ENCODE peak calls at places on chromosomes 16 and 17, in six cellular contexts. One of them, this sample, is unnamed.

GRCh38 chr16:24736758-24737157 is 7.3 kb downstream of the TNRC6A start:
- DNase-seq in uterus: no peak
- DNase-seq in omental fat pad: no peak
- DNase-seq in mesothelial cell of epicardium: no peak
- DNase-seq in breast epithelium: no peak
- DNase-seq in fibroblast of the aortic adventitia: no peak
- DNase-seq in this sample: no peak

GRCh38 chr17:45311762-45312476 is 4.9 kb downstream of the MAP3K14 start:
- DNase-seq in uterus: no peak
- DNase-seq in omental fat pad: no peak
- DNase-seq in mesothelial cell of epicardium: no peak
- DNase-seq in breast epithelium: peak
- DNase-seq in fibroblast of the aortic adventitia: no peak
- DNase-seq in this sample: peak

GRCh38 chr17:42584880-42585279 is 7.4 kb upstream of the PSMC3IP start:
- DNase-seq in uterus: no peak
- DNase-seq in omental fat pad: no peak
- DNase-seq in mesothelial cell of epicardium: no peak
- DNase-seq in breast epithelium: no peak
- DNase-seq in fibroblast of the aortic adventitia: no peak
- DNase-seq in this sample: no peak

GRCh38 chr16:65077181-65077580 is 44.7 kb downstream of the CDH11 start:
- DNase-seq in uterus: no peak
- DNase-seq in omental fat pad: no peak
- DNase-seq in mesothelial cell of epicardium: no peak
- DNase-seq in breast epithelium: no peak
- DNase-seq in fibroblast of the aortic adventitia: no peak
- DNase-seq in this sample: no peak

GRCh38 chr17:78993241-78993956 is 13.7 kb upstream of the LGALS3BP start:
- DNase-seq in uterus: peak
- DNase-seq in omental fat pad: peak
- DNase-seq in mesothelial cell of epicardium: peak
- DNase-seq in breast epithelium: no peak
- DNase-seq in fibroblast of the aortic adventitia: peak
- DNase-seq in this sample: no peak

GRCh38 chr17:40178021-40178601 is 841 bp downstream of the RAPGEFL1 start:
- DNase-seq in uterus: no peak
- DNase-seq in omental fat pad: no peak
- DNase-seq in mesothelial cell of epicardium: peak
- DNase-seq in breast epithelium: no peak
- DNase-seq in fibroblast of the aortic adventitia: no peak
- DNase-seq in this sample: no peak

GRCh38 chr17:39598047-39598481 is 9.7 kb downstream of the NEUROD2 start:
- DNase-seq in uterus: no peak
- DNase-seq in omental fat pad: no peak
- DNase-seq in mesothelial cell of epicardium: no peak
- DNase-seq in breast epithelium: no peak
- DNase-seq in fibroblast of the aortic adventitia: no peak
- DNase-seq in this sample: no peak

GRCh38 chr17:66715745-66716156 is 119.2 kb upstream of the CACNG5 start:
- DNase-seq in uterus: no peak
- DNase-seq in omental fat pad: no peak
- DNase-seq in mesothelial cell of epicardium: no peak
- DNase-seq in breast epithelium: no peak
- DNase-seq in fibroblast of the aortic adventitia: peak
- DNase-seq in this sample: no peak

GRCh38 chr17:77286391-77286640 is 145.5 kb downstream of the SEC14L1 start:
- DNase-seq in uterus: no peak
- DNase-seq in omental fat pad: no peak
- DNase-seq in mesothelial cell of epicardium: no peak
- DNase-seq in breast epithelium: no peak
- DNase-seq in fibroblast of the aortic adventitia: no peak
- DNase-seq in this sample: no peak

GRCh38 chr17:70076831-70077230 is 1.8 kb downstream of the KCNJ16 start:
- DNase-seq in uterus: no peak
- DNase-seq in omental fat pad: no peak
- DNase-seq in mesothelial cell of epicardium: no peak
- DNase-seq in breast epithelium: peak
- DNase-seq in fibroblast of the aortic adventitia: no peak
- DNase-seq in this sample: no peak

GRCh38 chr17:75067856-75068255 is 19.9 kb upstream of the SLC16A5 start:
- DNase-seq in uterus: no peak
- DNase-seq in omental fat pad: no peak
- DNase-seq in mesothelial cell of epicardium: no peak
- DNase-seq in breast epithelium: no peak
- DNase-seq in fibroblast of the aortic adventitia: no peak
- DNase-seq in this sample: no peak

GRCh38 chr16:51376080-51376479 is 225.0 kb upstream of the SALL1 start:
- DNase-seq in uterus: no peak
- DNase-seq in omental fat pad: no peak
- DNase-seq in mesothelial cell of epicardium: no peak
- DNase-seq in breast epithelium: no peak
- DNase-seq in fibroblast of the aortic adventitia: no peak
- DNase-seq in this sample: no peak

GRCh38 chr17:41549596-41550039 is 21.5 kb upstream of the KRT19 start:
- DNase-seq in uterus: no peak
- DNase-seq in omental fat pad: no peak
- DNase-seq in mesothelial cell of epicardium: peak
- DNase-seq in breast epithelium: no peak
- DNase-seq in fibroblast of the aortic adventitia: no peak
- DNase-seq in this sample: no peak

GRCh38 chr17:14340968-14341412 is 40.1 kb downstream of the HS3ST3B1 start:
- DNase-seq in uterus: no peak
- DNase-seq in omental fat pad: no peak
- DNase-seq in mesothelial cell of epicardium: no peak
- DNase-seq in breast epithelium: no peak
- DNase-seq in fibroblast of the aortic adventitia: no peak
- DNase-seq in this sample: no peak

GRCh38 chr17:73286863-73287296 is 24.9 kb downstream of the CDC42EP4 start:
- DNase-seq in uterus: no peak
- DNase-seq in omental fat pad: no peak
- DNase-seq in mesothelial cell of epicardium: no peak
- DNase-seq in breast epithelium: no peak
- DNase-seq in fibroblast of the aortic adventitia: peak
- DNase-seq in this sample: no peak

GRCh38 chr17:19284005-19284959 is 47.1 kb downstream of the EPN2 start:
- DNase-seq in uterus: no peak
- DNase-seq in omental fat pad: no peak
- DNase-seq in mesothelial cell of epicardium: no peak
- DNase-seq in breast epithelium: no peak
- DNase-seq in fibroblast of the aortic adventitia: no peak
- DNase-seq in this sample: no peak

GRCh38 chr17:46166692-46167249 is 26.5 kb downstream of the KANSL1 start:
- DNase-seq in uterus: no peak
- DNase-seq in omental fat pad: no peak
- DNase-seq in mesothelial cell of epicardium: no peak
- DNase-seq in breast epithelium: no peak
- DNase-seq in fibroblast of the aortic adventitia: no peak
- DNase-seq in this sample: no peak

GRCh38 chr17:39635614-39636176 is 1.2 kb upstream of the STARD3 start:
- DNase-seq in uterus: no peak
- DNase-seq in omental fat pad: no peak
- DNase-seq in mesothelial cell of epicardium: no peak
- DNase-seq in breast epithelium: no peak
- DNase-seq in fibroblast of the aortic adventitia: no peak
- DNase-seq in this sample: no peak

GRCh38 chr16:17591655-17592405 is 121.1 kb upstream of the XYLT1 start:
- DNase-seq in uterus: no peak
- DNase-seq in omental fat pad: no peak
- DNase-seq in mesothelial cell of epicardium: no peak
- DNase-seq in breast epithelium: no peak
- DNase-seq in fibroblast of the aortic adventitia: no peak
- DNase-seq in this sample: no peak

GRCh38 chr16:87057291-87057881 is 259.8 kb downstream of the C16orf95 start:
- DNase-seq in uterus: no peak
- DNase-seq in omental fat pad: no peak
- DNase-seq in mesothelial cell of epicardium: peak
- DNase-seq in breast epithelium: no peak
- DNase-seq in fibroblast of the aortic adventitia: peak
- DNase-seq in this sample: no peak

GRCh38 chr17:31824771-31825360 is 34.2 kb downstream of the COPRS start:
- DNase-seq in uterus: no peak
- DNase-seq in omental fat pad: no peak
- DNase-seq in mesothelial cell of epicardium: no peak
- DNase-seq in breast epithelium: no peak
- DNase-seq in fibroblast of the aortic adventitia: no peak
- DNase-seq in this sample: no peak

GRCh38 chr16:87295259-87295658 is 21.9 kb downstream of the C16orf95 start:
- DNase-seq in uterus: no peak
- DNase-seq in omental fat pad: no peak
- DNase-seq in mesothelial cell of epicardium: no peak
- DNase-seq in breast epithelium: no peak
- DNase-seq in fibroblast of the aortic adventitia: no peak
- DNase-seq in this sample: no peak

GRCh38 chr17:75323043-75323591 is 33.9 kb upstream of the SLC25A19 start:
- DNase-seq in uterus: peak
- DNase-seq in omental fat pad: peak
- DNase-seq in mesothelial cell of epicardium: peak
- DNase-seq in breast epithelium: peak
- DNase-seq in fibroblast of the aortic adventitia: peak
- DNase-seq in this sample: peak

GRCh38 chr17:57699751-57700186 is 45.3 kb downstream of the CCDC182 start:
- DNase-seq in uterus: no peak
- DNase-seq in omental fat pad: no peak
- DNase-seq in mesothelial cell of epicardium: no peak
- DNase-seq in breast epithelium: no peak
- DNase-seq in fibroblast of the aortic adventitia: no peak
- DNase-seq in this sample: no peak

GRCh38 chr17:52546990-52547389 is 388.5 kb upstream of the CA10 start:
- DNase-seq in uterus: no peak
- DNase-seq in omental fat pad: no peak
- DNase-seq in mesothelial cell of epicardium: no peak
- DNase-seq in breast epithelium: no peak
- DNase-seq in fibroblast of the aortic adventitia: no peak
- DNase-seq in this sample: no peak

DNA sequence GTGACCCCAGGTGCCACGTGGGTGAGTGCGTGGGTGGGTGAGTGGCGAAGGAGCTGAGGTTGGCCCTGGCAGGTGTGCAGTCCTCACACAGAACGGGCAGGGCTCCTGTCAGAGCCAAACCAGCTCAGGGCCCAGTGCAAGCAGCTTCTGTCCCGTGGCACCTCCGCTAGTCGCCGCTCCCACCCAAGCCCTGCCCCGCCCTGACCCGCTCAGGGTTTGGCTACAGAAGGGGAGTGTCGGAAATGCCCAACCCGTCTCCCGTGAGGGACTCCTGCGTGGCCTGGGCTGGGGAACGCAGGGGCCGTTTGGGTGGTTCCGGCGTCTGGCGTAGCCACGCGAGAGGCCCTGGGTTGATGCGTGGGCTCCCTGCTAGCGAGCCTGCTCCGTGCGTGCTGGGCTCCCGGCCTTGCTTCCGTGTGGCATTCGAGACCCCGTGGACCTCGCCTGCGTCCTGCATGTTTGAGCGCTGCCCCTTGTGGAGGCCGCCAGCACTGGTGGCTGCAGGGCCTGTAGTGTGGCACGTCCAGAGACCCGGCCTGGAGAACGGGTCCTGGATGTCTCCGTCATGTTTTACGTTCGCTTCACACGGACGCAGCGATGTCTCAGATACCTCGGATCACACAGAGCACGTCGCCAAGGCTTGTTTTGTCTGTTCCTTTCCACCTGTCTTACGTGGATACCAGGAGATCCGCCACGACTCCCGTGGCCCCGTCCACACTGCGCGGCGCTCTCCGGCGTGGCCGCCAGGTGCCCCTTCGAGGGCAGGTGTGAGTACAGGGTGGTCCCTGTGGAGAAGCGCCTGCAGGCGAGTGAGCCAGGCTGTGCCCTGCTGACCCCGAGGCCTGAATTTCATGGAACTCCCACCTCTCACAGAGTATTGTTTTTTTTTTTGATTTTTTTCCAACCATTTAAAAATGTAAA is 10.2 kb downstream of the CAPN15 start:
- DNase-seq in uterus: no peak
- DNase-seq in omental fat pad: no peak
- DNase-seq in mesothelial cell of epicardium: no peak
- DNase-seq in breast epithelium: no peak
- DNase-seq in fibroblast of the aortic adventitia: no peak
- DNase-seq in this sample: no peak
- TF ChIP-seq CTCF in uterus: no peak
- TF ChIP-seq CTCF in omental fat pad: no peak
- TF ChIP-seq CTCF in mesothelial cell of epicardium: no peak
- TF ChIP-seq CTCF in breast epithelium: no peak
- TF ChIP-seq CTCF in fibroblast of the aortic adventitia: peak
- TF ChIP-seq CTCF in this sample: no peak

DNA sequence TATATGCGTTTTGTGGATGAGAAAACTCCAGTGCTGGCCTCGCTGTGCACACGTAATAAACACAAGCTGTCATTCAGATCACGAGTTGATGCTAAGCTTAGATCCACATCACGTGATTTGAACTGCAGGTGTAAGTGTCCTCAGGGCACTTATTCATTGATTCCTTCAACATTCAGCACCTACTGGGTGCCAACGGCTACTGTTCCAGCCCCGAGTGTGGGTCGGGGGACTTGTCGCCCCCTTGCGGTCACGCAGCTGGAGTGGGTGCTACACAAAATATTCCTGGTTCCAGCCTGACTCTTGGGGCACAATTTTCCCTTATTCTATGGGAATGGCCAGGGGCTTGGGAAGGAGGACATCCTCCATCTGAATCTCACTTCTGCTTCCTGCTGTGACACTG is 29.9 kb upstream of the GINS2 start:
- DNase-seq in uterus: no peak
- DNase-seq in omental fat pad: no peak
- DNase-seq in mesothelial cell of epicardium: no peak
- DNase-seq in breast epithelium: no peak
- DNase-seq in fibroblast of the aortic adventitia: no peak
- DNase-seq in this sample: no peak
- TF ChIP-seq CTCF in uterus: peak
- TF ChIP-seq CTCF in omental fat pad: no peak
- TF ChIP-seq CTCF in mesothelial cell of epicardium: peak
- TF ChIP-seq CTCF in breast epithelium: peak
- TF ChIP-seq CTCF in fibroblast of the aortic adventitia: peak
- TF ChIP-seq CTCF in this sample: peak

GRCh38 chr16:13510425-13511151 is 409.4 kb upstream of the ERCC4 start:
- DNase-seq in uterus: no peak
- DNase-seq in omental fat pad: no peak
- DNase-seq in mesothelial cell of epicardium: no peak
- DNase-seq in breast epithelium: no peak
- DNase-seq in fibroblast of the aortic adventitia: no peak
- DNase-seq in this sample: no peak
- TF ChIP-seq CTCF in uterus: no peak
- TF ChIP-seq CTCF in omental fat pad: no peak
- TF ChIP-seq CTCF in mesothelial cell of epicardium: peak
- TF ChIP-seq CTCF in breast epithelium: no peak
- TF ChIP-seq CTCF in fibroblast of the aortic adventitia: no peak
- TF ChIP-seq CTCF in this sample: no peak

DNA sequence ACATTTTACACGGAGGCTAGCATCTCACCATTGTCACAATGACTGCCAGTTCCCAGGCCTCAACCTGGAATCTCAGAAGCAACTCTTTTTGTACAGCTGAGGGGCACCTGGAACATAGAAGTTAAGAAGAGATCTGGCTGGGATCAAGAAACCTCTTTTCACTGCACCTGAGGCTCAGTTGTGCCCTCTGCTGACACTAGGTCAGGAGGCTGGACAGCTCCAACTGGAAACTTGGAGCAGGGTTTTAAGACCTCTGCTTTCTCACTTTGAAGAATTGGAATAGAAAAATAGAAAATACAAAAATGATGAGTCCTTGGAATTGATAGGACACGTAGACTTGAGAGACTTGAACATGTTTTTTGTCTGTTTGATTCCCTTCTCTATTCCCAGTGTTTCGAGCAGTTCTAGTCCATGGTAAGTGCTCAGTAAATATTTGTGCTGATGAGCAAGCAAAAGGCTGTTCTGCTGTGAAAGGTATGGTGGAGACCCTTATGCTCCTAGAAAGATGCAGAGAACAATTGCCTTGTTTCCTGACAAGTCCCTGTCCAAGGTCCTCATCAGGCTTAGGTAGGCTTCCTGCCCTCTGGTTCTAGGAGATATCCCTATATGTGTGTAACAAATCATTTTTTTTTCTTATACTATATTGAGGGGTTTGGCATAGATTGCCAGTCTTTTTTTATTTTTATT is 13.6 kb upstream of the PPM1D start:
- DNase-seq in uterus: no peak
- DNase-seq in omental fat pad: no peak
- DNase-seq in mesothelial cell of epicardium: no peak
- DNase-seq in breast epithelium: no peak
- DNase-seq in fibroblast of the aortic adventitia: peak
- DNase-seq in this sample: no peak
- TF ChIP-seq CTCF in uterus: peak
- TF ChIP-seq CTCF in omental fat pad: no peak
- TF ChIP-seq CTCF in mesothelial cell of epicardium: no peak
- TF ChIP-seq CTCF in breast epithelium: no peak
- TF ChIP-seq CTCF in fibroblast of the aortic adventitia: peak
- TF ChIP-seq CTCF in this sample: no peak